ENCODE peak calls at places on chromosomes 13 and 19, in eight cellular contexts. Z is left ventricle myocardium superior; D is activated naive CD4-positive, alpha-beta T cell; M is stimulated activated CD8-positive, alpha-beta memory T cell treated with anti-CD3 and anti-CD28 coated beads, Interleukin-2, amount 100 ng/mL, for 48 hours; J is tibial nerve; W is upper lobe of left lung; S is Peyer's patch; L is activated naive CD8-positive, alpha-beta T cell treated with anti-CD3 and anti-CD28 coated beads, Interleukin-2, amount 50 U/mL, for 24 hours. I is an unnamed sample.

GRCh38 chr13:74206061-74206561 is 71.9 kb upstream of the KLF12 start:
- DNase-seq in Z (no peak), D (no peak), M (no peak), J (no peak), W (no peak), S (no peak), L (no peak), I (peak; percentile 93)

GRCh38 chr19:38693380-38694223 is 46.2 kb downstream of the ACTN4 start:
- DNase-seq in Z (peak; percentile 41), D (no peak), M (no peak), J (no peak), W (no peak), S (peak; percentile 75), L (no peak), I (peak; percentile 99)

GRCh38 chr19:56751078-56751489 is 79.5 kb upstream of the ZNF835 start:
- DNase-seq in Z (peak; percentile 29), D (no peak), M (no peak), J (no peak), W (no peak), S (no peak), L (no peak), I (no peak)

GRCh38 chr13:45143346-45143751 is 23.0 kb downstream of the GTF2F2 start:
- DNase-seq in Z (no peak), D (no peak), M (no peak), J (no peak), W (no peak), S (no peak), L (no peak), I (no peak)

GRCh38 chr19:17394891-17395415 is 957 bp upstream of the CCDC194 start:
- DNase-seq in Z (peak; percentile 80), D (peak; percentile 29), M (peak; percentile 42), J (peak; percentile 73), W (peak; percentile 87), S (peak; percentile 77), L (peak; percentile 87), I (peak; percentile 64)

GRCh38 chr19:47729799-47730520 is 15.4 kb upstream of the NOP53 start:
- DNase-seq in Z (peak; percentile 82), D (no peak), M (no peak), J (peak; percentile 56), W (peak; percentile 95), S (peak; percentile 58), L (peak; percentile 71), I (no peak)

GRCh38 chr13:113997845-113998751 is 24.2 kb upstream of the C13orf46 start:
- DNase-seq in Z (peak; percentile 76), D (no peak), M (no peak), J (peak; percentile 63), W (peak; percentile 56), S (no peak), L (no peak), I (no peak)

GRCh38 chr19:58471736-58472135 is 4.4 kb upstream of the ZNF446 start:
- DNase-seq in Z (no peak), D (no peak), M (no peak), J (no peak), W (peak; percentile 82), S (no peak), L (no peak), I (no peak)

GRCh38 chr19:29535432-29535831 is 9.6 kb downstream of the VSTM2B start:
- DNase-seq in Z (no peak), D (no peak), M (no peak), J (no peak), W (no peak), S (peak; percentile 22), L (no peak), I (no peak)

GRCh38 chr19:18386543-18387251 is 739 bp downstream of the GDF15 start:
- DNase-seq in Z (no peak), D (no peak), M (no peak), J (peak; percentile 54), W (peak; percentile 81), S (no peak), L (no peak), I (no peak)

GRCh38 chr13:26132756-26133155 is 80.9 kb upstream of the SHISA2 start:
- DNase-seq in Z (no peak), D (no peak), M (no peak), J (no peak), W (no peak), S (no peak), L (no peak), I (peak; percentile 2)

GRCh38 chr13:77176350-77176749 is 149.4 kb upstream of the FBXL3 start:
- DNase-seq in Z (no peak), D (no peak), M (no peak), J (no peak), W (no peak), S (no peak), L (no peak), I (no peak)

GRCh38 chr19:1076951-1077350 is 10.0 kb downstream of the ARHGAP45 start:
- DNase-seq in Z (peak; percentile 81), D (peak; percentile 64), M (peak; percentile 77), J (no peak), W (peak; percentile 77), S (peak; percentile 97), L (peak; percentile 86), I (no peak)

GRCh38 chr13:105436946-105437345 is 1098.5 kb downstream of the EFNB2 start:
- DNase-seq in Z (no peak), D (no peak), M (no peak), J (no peak), W (no peak), S (no peak), L (no peak), I (no peak)

GRCh38 chr19:58386166-58386575 is 898 bp upstream of the RPS5 start:
- DNase-seq in Z (peak; percentile 49), D (no peak), M (no peak), J (no peak), W (no peak), S (no peak), L (peak; percentile 45), I (no peak)

GRCh38 chr19:28427256-28428083 is 785.5 kb downstream of the UQCRFS1 start:
- DNase-seq in Z (no peak), D (no peak), M (no peak), J (no peak), W (no peak), S (no peak), L (no peak), I (no peak)

GRCh38 chr13:39600766-39601165 is 2.2 kb downstream of the LHFPL6 start:
- DNase-seq in Z (peak; percentile 72), D (no peak), M (no peak), J (peak; percentile 47), W (peak; percentile 3), S (no peak), L (no peak), I (no peak)

I was measured in foreskin melanocyte.